ENCODE peak calls at places on chromosomes 11 and 22, in six cellular contexts. One of them, this sample, is unnamed.

GRCh38 chr22:44537016-44537936 is 39.2 kb upstream of the RTL6 start:
- DNase-seq in effector memory CD8-positive, alpha-beta T cell: no peak
- DNase-seq in stimulated activated CD4-positive, alpha-beta T cell treated with anti-CD3 and anti-CD28 coated beads, Interleukin-4, amount 100 ng/mL, for 48 hours: no peak
- DNase-seq in ELF-1: no peak
- DNase-seq in thoracic aorta: no peak
- DNase-seq in tibial artery: no peak
- DNase-seq in this sample: no peak

GRCh38 chr11:114563077-114563476 is 3.4 kb upstream of the NXPE1 start:
- DNase-seq in effector memory CD8-positive, alpha-beta T cell: no peak
- DNase-seq in stimulated activated CD4-positive, alpha-beta T cell treated with anti-CD3 and anti-CD28 coated beads, Interleukin-4, amount 100 ng/mL, for 48 hours: no peak
- DNase-seq in ELF-1: no peak
- DNase-seq in thoracic aorta: no peak
- DNase-seq in tibial artery: no peak
- DNase-seq in this sample: no peak

GRCh38 chr11:108220721-108221346 is 1.6 kb downstream of the NPAT start:
- DNase-seq in effector memory CD8-positive, alpha-beta T cell: no peak
- DNase-seq in stimulated activated CD4-positive, alpha-beta T cell treated with anti-CD3 and anti-CD28 coated beads, Interleukin-4, amount 100 ng/mL, for 48 hours: no peak
- DNase-seq in ELF-1: no peak
- DNase-seq in thoracic aorta: no peak
- DNase-seq in tibial artery: no peak
- DNase-seq in this sample: no peak

GRCh38 chr11:10454902-10455631 is at the start of gene AMPD3:
- DNase-seq in effector memory CD8-positive, alpha-beta T cell: no peak
- DNase-seq in stimulated activated CD4-positive, alpha-beta T cell treated with anti-CD3 and anti-CD28 coated beads, Interleukin-4, amount 100 ng/mL, for 48 hours: no peak
- DNase-seq in ELF-1: no peak
- DNase-seq in thoracic aorta: no peak
- DNase-seq in tibial artery: no peak
- DNase-seq in this sample: no peak

GRCh38 chr22:24474649-24475048 is 20.5 kb upstream of the UPB1 start:
- DNase-seq in effector memory CD8-positive, alpha-beta T cell: no peak
- DNase-seq in stimulated activated CD4-positive, alpha-beta T cell treated with anti-CD3 and anti-CD28 coated beads, Interleukin-4, amount 100 ng/mL, for 48 hours: no peak
- DNase-seq in ELF-1: no peak
- DNase-seq in thoracic aorta: no peak
- DNase-seq in tibial artery: no peak
- DNase-seq in this sample: no peak

GRCh38 chr11:64848214-64848778 is 3.8 kb upstream of the CDC42BPG start:
- DNase-seq in effector memory CD8-positive, alpha-beta T cell: no peak
- DNase-seq in stimulated activated CD4-positive, alpha-beta T cell treated with anti-CD3 and anti-CD28 coated beads, Interleukin-4, amount 100 ng/mL, for 48 hours: no peak
- DNase-seq in ELF-1: no peak
- DNase-seq in thoracic aorta: no peak
- DNase-seq in tibial artery: no peak
- DNase-seq in this sample: no peak

GRCh38 chr11:15824060-15824459 is 532.3 kb downstream of the SOX6 start:
- DNase-seq in effector memory CD8-positive, alpha-beta T cell: no peak
- DNase-seq in stimulated activated CD4-positive, alpha-beta T cell treated with anti-CD3 and anti-CD28 coated beads, Interleukin-4, amount 100 ng/mL, for 48 hours: no peak
- DNase-seq in ELF-1: no peak
- DNase-seq in thoracic aorta: no peak
- DNase-seq in tibial artery: no peak
- DNase-seq in this sample: no peak

GRCh38 chr11:32034149-32034548 is 56.7 kb upstream of the RCN1 start:
- DNase-seq in effector memory CD8-positive, alpha-beta T cell: no peak
- DNase-seq in stimulated activated CD4-positive, alpha-beta T cell treated with anti-CD3 and anti-CD28 coated beads, Interleukin-4, amount 100 ng/mL, for 48 hours: no peak
- DNase-seq in ELF-1: no peak
- DNase-seq in thoracic aorta: no peak
- DNase-seq in tibial artery: no peak
- DNase-seq in this sample: no peak

GRCh38 chr11:118618115-118618990 is 10.9 kb downstream of the PHLDB1 start:
- DNase-seq in effector memory CD8-positive, alpha-beta T cell: no peak
- DNase-seq in stimulated activated CD4-positive, alpha-beta T cell treated with anti-CD3 and anti-CD28 coated beads, Interleukin-4, amount 100 ng/mL, for 48 hours: no peak
- DNase-seq in ELF-1: peak; percentile 40
- DNase-seq in thoracic aorta: no peak
- DNase-seq in tibial artery: peak; percentile 88
- DNase-seq in this sample: no peak

GRCh38 chr22:42399315-42400271 is 32.6 kb downstream of the NFAM1 start:
- DNase-seq in effector memory CD8-positive, alpha-beta T cell: no peak
- DNase-seq in stimulated activated CD4-positive, alpha-beta T cell treated with anti-CD3 and anti-CD28 coated beads, Interleukin-4, amount 100 ng/mL, for 48 hours: no peak
- DNase-seq in ELF-1: peak; percentile 47
- DNase-seq in thoracic aorta: no peak
- DNase-seq in tibial artery: no peak
- DNase-seq in this sample: peak; percentile 40

GRCh38 chr11:7555067-7555699 is 41.4 kb downstream of the PPFIBP2 start:
- DNase-seq in effector memory CD8-positive, alpha-beta T cell: no peak
- DNase-seq in stimulated activated CD4-positive, alpha-beta T cell treated with anti-CD3 and anti-CD28 coated beads, Interleukin-4, amount 100 ng/mL, for 48 hours: no peak
- DNase-seq in ELF-1: no peak
- DNase-seq in thoracic aorta: no peak
- DNase-seq in tibial artery: no peak
- DNase-seq in this sample: no peak

GRCh38 chr11:15053201-15053685 is 20.1 kb upstream of the CALCB start:
- DNase-seq in effector memory CD8-positive, alpha-beta T cell: no peak
- DNase-seq in stimulated activated CD4-positive, alpha-beta T cell treated with anti-CD3 and anti-CD28 coated beads, Interleukin-4, amount 100 ng/mL, for 48 hours: no peak
- DNase-seq in ELF-1: no peak
- DNase-seq in thoracic aorta: no peak
- DNase-seq in tibial artery: no peak
- DNase-seq in this sample: no peak

GRCh38 chr22:31757265-31757664 is 3.4 kb downstream of the DEPDC5 start:
- DNase-seq in effector memory CD8-positive, alpha-beta T cell: no peak
- DNase-seq in stimulated activated CD4-positive, alpha-beta T cell treated with anti-CD3 and anti-CD28 coated beads, Interleukin-4, amount 100 ng/mL, for 48 hours: no peak
- DNase-seq in ELF-1: no peak
- DNase-seq in thoracic aorta: no peak
- DNase-seq in tibial artery: no peak
- DNase-seq in this sample: no peak

GRCh38 chr11:11010624-11011127 is 152.8 kb upstream of the ZBED5 start:
- DNase-seq in effector memory CD8-positive, alpha-beta T cell: no peak
- DNase-seq in stimulated activated CD4-positive, alpha-beta T cell treated with anti-CD3 and anti-CD28 coated beads, Interleukin-4, amount 100 ng/mL, for 48 hours: no peak
- DNase-seq in ELF-1: peak; percentile 83
- DNase-seq in thoracic aorta: no peak
- DNase-seq in tibial artery: peak; percentile 71
- DNase-seq in this sample: no peak

GRCh38 chr22:39234157-39234793 is 10.5 kb downstream of the PDGFB start:
- DNase-seq in effector memory CD8-positive, alpha-beta T cell: no peak
- DNase-seq in stimulated activated CD4-positive, alpha-beta T cell treated with anti-CD3 and anti-CD28 coated beads, Interleukin-4, amount 100 ng/mL, for 48 hours: no peak
- DNase-seq in ELF-1: peak; percentile 75
- DNase-seq in thoracic aorta: no peak
- DNase-seq in tibial artery: no peak
- DNase-seq in this sample: no peak

GRCh38 chr11:17810736-17811135 is 76.2 kb downstream of the KCNC1 start:
- DNase-seq in effector memory CD8-positive, alpha-beta T cell: no peak
- DNase-seq in stimulated activated CD4-positive, alpha-beta T cell treated with anti-CD3 and anti-CD28 coated beads, Interleukin-4, amount 100 ng/mL, for 48 hours: no peak
- DNase-seq in ELF-1: peak; percentile 41
- DNase-seq in thoracic aorta: no peak
- DNase-seq in tibial artery: no peak
- DNase-seq in this sample: no peak

GRCh38 chr11:86160546-86161149 is 83.9 kb upstream of the EED start:
- DNase-seq in effector memory CD8-positive, alpha-beta T cell: no peak
- DNase-seq in stimulated activated CD4-positive, alpha-beta T cell treated with anti-CD3 and anti-CD28 coated beads, Interleukin-4, amount 100 ng/mL, for 48 hours: no peak
- DNase-seq in ELF-1: no peak
- DNase-seq in thoracic aorta: no peak
- DNase-seq in tibial artery: no peak
- DNase-seq in this sample: no peak

GRCh38 chr11:71408826-71409225 is 39.4 kb downstream of the DHCR7 start:
- DNase-seq in effector memory CD8-positive, alpha-beta T cell: no peak
- DNase-seq in stimulated activated CD4-positive, alpha-beta T cell treated with anti-CD3 and anti-CD28 coated beads, Interleukin-4, amount 100 ng/mL, for 48 hours: no peak
- DNase-seq in ELF-1: no peak
- DNase-seq in thoracic aorta: no peak
- DNase-seq in tibial artery: no peak
- DNase-seq in this sample: no peak

GRCh38 chr11:65862191-65862735 is 2.0 kb downstream of the MUS81 start:
- DNase-seq in effector memory CD8-positive, alpha-beta T cell: no peak
- DNase-seq in stimulated activated CD4-positive, alpha-beta T cell treated with anti-CD3 and anti-CD28 coated beads, Interleukin-4, amount 100 ng/mL, for 48 hours: no peak
- DNase-seq in ELF-1: no peak
- DNase-seq in thoracic aorta: no peak
- DNase-seq in tibial artery: peak; percentile 68
- DNase-seq in this sample: no peak

GRCh38 chr11:5809122-5809519 is 397 bp downstream of the OR52N2 start:
- DNase-seq in effector memory CD8-positive, alpha-beta T cell: no peak
- DNase-seq in stimulated activated CD4-positive, alpha-beta T cell treated with anti-CD3 and anti-CD28 coated beads, Interleukin-4, amount 100 ng/mL, for 48 hours: no peak
- DNase-seq in ELF-1: no peak
- DNase-seq in thoracic aorta: no peak
- DNase-seq in tibial artery: no peak
- DNase-seq in this sample: no peak

GRCh38 chr11:5118893-5119292 is 19.3 kb downstream of the OR52A5 start:
- DNase-seq in effector memory CD8-positive, alpha-beta T cell: no peak
- DNase-seq in stimulated activated CD4-positive, alpha-beta T cell treated with anti-CD3 and anti-CD28 coated beads, Interleukin-4, amount 100 ng/mL, for 48 hours: no peak
- DNase-seq in ELF-1: no peak
- DNase-seq in thoracic aorta: no peak
- DNase-seq in tibial artery: no peak
- DNase-seq in this sample: no peak

GRCh38 chr11:2690261-2690575 is 9.6 kb downstream of the KCNQ1OT1 start:
- DNase-seq in effector memory CD8-positive, alpha-beta T cell: no peak
- DNase-seq in stimulated activated CD4-positive, alpha-beta T cell treated with anti-CD3 and anti-CD28 coated beads, Interleukin-4, amount 100 ng/mL, for 48 hours: no peak
- DNase-seq in ELF-1: no peak
- DNase-seq in thoracic aorta: no peak
- DNase-seq in tibial artery: peak; percentile 40
- DNase-seq in this sample: no peak

GRCh38 chr11:37500425-37500824 is 902.4 kb upstream of the RAG2 start:
- DNase-seq in effector memory CD8-positive, alpha-beta T cell: no peak
- DNase-seq in stimulated activated CD4-positive, alpha-beta T cell treated with anti-CD3 and anti-CD28 coated beads, Interleukin-4, amount 100 ng/mL, for 48 hours: no peak
- DNase-seq in ELF-1: peak; percentile 37
- DNase-seq in thoracic aorta: no peak
- DNase-seq in tibial artery: no peak
- DNase-seq in this sample: no peak

GRCh38 chr11:119536801-119537200 is 113.8 kb upstream of the THY1 start:
- DNase-seq in effector memory CD8-positive, alpha-beta T cell: no peak
- DNase-seq in stimulated activated CD4-positive, alpha-beta T cell treated with anti-CD3 and anti-CD28 coated beads, Interleukin-4, amount 100 ng/mL, for 48 hours: no peak
- DNase-seq in ELF-1: no peak
- DNase-seq in thoracic aorta: no peak
- DNase-seq in tibial artery: peak; percentile 19
- DNase-seq in this sample: no peak